ENCODE peak calls at places on chromosomes 16 and 17, in four cellular contexts. T, P, I and L are unnamed samples.

GRCh38 chr16:27177031-27177774 is 26.1 kb upstream of the KDM8 start:
- DNase-seq in T (no peak), I (no peak), P (no peak), L (no peak)

GRCh38 chr16:17846030-17846429 is 375.3 kb upstream of the XYLT1 start:
- DNase-seq in P (no peak), T (no peak), I (no peak), L (no peak)

GRCh38 chr17:80678621-80679020 is 134.0 kb downstream of the RPTOR start:
- DNase-seq in P (no peak), T (peak), I (no peak), L (no peak)

GRCh38 chr16:89909777-89910716 is 8.6 kb upstream of the MC1R start:
- DNase-seq in I (peak), P (no peak), T (peak), L (peak)

GRCh38 chr16:67961551-67961957 is 6.9 kb downstream of the SLC12A4 start:
- DNase-seq in P (no peak), T (no peak), I (no peak), L (no peak)

GRCh38 chr16:78788276-78788675 is 688.8 kb downstream of the WWOX start:
- DNase-seq in P (no peak), I (no peak), T (no peak), L (no peak)

GRCh38 chr17:57388326-57388725 is 132.0 kb downstream of the MSI2 start:
- DNase-seq in P (no peak), T (no peak), I (no peak), L (no peak)

GRCh38 chr17:80446645-80447405 is 29.6 kb downstream of the NPTX1 start:
- DNase-seq in I (no peak), P (no peak), T (no peak), L (no peak)

GRCh38 chr17:83065660-83066542 is 13.5 kb upstream of the METRNL start:
- DNase-seq in I (no peak), P (no peak), T (no peak), L (no peak)

GRCh38 chr16:1900452-1900774 is 17.8 kb downstream of the HS3ST6 start:
- DNase-seq in P (no peak), I (no peak), T (no peak), L (no peak)

GRCh38 chr16:353404-354285 is 1.1 kb upstream of the AXIN1 start:
- DNase-seq in P (no peak), T (no peak), I (no peak), L (no peak)

GRCh38 chr17:46117850-46118696 is 75.2 kb downstream of the KANSL1 start:
- DNase-seq in I (no peak), T (no peak), P (no peak), L (no peak)

GRCh38 chr17:11363575-11363974 is 122.6 kb downstream of the SHISA6 start:
- DNase-seq in I (no peak), P (no peak), T (no peak), L (no peak)
- TF ChIP-seq SP1 in I (no peak), P (no peak), T (no peak), L (no peak)

DNA sequence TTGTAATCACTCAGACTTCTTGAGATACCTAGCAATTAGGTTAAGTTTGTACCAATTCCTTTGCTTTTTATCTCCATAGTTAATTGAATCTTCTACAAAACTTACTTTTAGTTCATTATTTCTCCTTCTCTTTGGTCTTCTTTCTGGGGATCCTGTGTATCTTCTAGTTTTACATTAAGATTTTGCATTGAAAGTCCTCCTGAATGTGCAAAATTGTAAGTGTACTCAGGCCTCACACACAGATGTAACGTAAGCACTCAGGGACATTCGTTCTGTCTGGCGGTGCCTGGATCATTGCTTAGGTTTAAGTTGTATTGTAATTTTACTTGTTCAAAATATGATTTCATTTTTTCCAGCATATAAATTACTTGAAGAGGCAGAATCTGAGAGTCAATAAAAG is 222.6 kb upstream of the CPHXL start:
- DNase-seq in T (no peak), I (no peak), P (no peak), L (no peak)
- TF ChIP-seq BHLHE40 in T (no peak), I (no peak), P (no peak), L (no peak)

GRCh38 chr17:31373150-31374082 is 18.1 kb upstream of the RAB11FIP4 start:
- DNase-seq in I (peak), P (peak), T (peak), L (no peak)
- TF ChIP-seq FOXK2 in I (no peak), P (no peak), T (peak), L (no peak)

GRCh38 chr16:10606607-10607006 is 26.2 kb upstream of the EMP2 start:
- DNase-seq in T (no peak), P (no peak), I (no peak), L (no peak)

GRCh38 chr16:10610499-10611184 is 30.2 kb upstream of the EMP2 start:
- DNase-seq in P (no peak), T (no peak), I (peak), L (no peak)

GRCh38 chr16:10609410-10609774 is 29.0 kb upstream of the EMP2 start:
- DNase-seq in T (no peak), P (no peak), I (no peak), L (no peak)

GRCh38 chr16:10607157-10607556 is 26.8 kb upstream of the EMP2 start:
- DNase-seq in T (no peak), I (no peak), P (no peak), L (no peak)

GRCh38 chr16:10608687-10609409 is 28.4 kb upstream of the EMP2 start:
- DNase-seq in T (no peak), I (no peak), P (no peak), L (no peak)
- TF ChIP-seq SP1 in T (no peak), I (no peak), P (no peak), L (no peak)

DNA sequence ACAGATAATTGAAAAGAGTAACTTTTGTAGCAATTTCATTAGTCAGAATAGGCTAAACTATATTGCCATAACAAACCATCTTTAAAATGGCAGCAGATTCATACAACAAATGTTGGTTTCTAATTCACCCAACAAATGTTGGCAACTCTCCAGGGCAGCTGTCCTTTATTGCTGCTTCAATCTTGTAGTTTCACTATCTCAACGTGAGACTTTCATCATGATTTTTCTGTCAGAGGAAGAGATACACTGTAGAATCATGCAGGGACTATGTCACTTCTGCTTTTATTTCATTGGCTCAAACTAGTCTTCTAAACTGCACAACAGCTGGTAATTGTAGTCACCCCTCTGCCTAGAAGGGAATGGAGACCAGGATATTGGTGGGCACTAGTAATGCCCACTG is 174.2 kb downstream of the TANC2 start:
- DNase-seq in T (no peak), I (no peak), P (peak), L (no peak)
- TF ChIP-seq BHLHE40 in T (no peak), I (no peak), P (no peak), L (no peak)

GRCh38 chr17:78865682-78866390 is 25.2 kb upstream of the USP36 start:
- DNase-seq in P (no peak), T (peak), I (peak), L (peak)
- TF ChIP-seq FOXK2 in P (no peak), T (no peak), I (no peak), L (no peak)

GRCh38 chr17:75589919-75590303 is 2.3 kb downstream of the MYO15B start:
- DNase-seq in I (no peak), P (no peak), T (no peak), L (no peak)
- TF ChIP-seq SP1 in I (peak), P (no peak), T (no peak), L (no peak)